ENCODE peak calls at places on chromosomes 13 and 19, in seven cellular contexts. P is heart right ventricle, M is colonic mucosa, H is fibroblast of lung, X is ascending aorta, V is HFF-Myc, T is cardiac fibroblast. F is an unnamed sample.

GRCh38 chr13:94550030-94550738 is 45.8 kb downstream of the TGDS start:
- DNase-seq in H (peak), M (no peak), X (no peak), V (peak), T (peak), P (no peak), F (no peak)

GRCh38 chr13:74771964-74772363 is 637.8 kb upstream of the KLF12 start:
- DNase-seq in P (no peak), X (no peak), V (no peak), T (peak), M (no peak), H (peak), F (no peak)

GRCh38 chr19:2042485-2043268 is 8.4 kb downstream of the MKNK2 start:
- DNase-seq in M (peak), T (no peak), X (no peak), P (peak), V (no peak), H (no peak), F (no peak)

GRCh38 chr13:69458013-69458412 is 649.6 kb upstream of the ATXN8OS start:
- DNase-seq in T (no peak), M (no peak), X (no peak), P (no peak), V (no peak), H (no peak), F (no peak)

GRCh38 chr19:861099-861755 is 1.8 kb downstream of the CFD start:
- DNase-seq in P (no peak), H (no peak), M (no peak), X (no peak), V (no peak), T (no peak), F (no peak)

GRCh38 chr13:67048084-67048792 is 181.9 kb downstream of the PCDH9 start:
- DNase-seq in P (no peak), M (no peak), T (peak), V (peak), X (no peak), H (peak), F (peak)

GRCh38 chr19:47049307-47049700 is 880 bp upstream of the TMEM160 start:
- DNase-seq in M (no peak), H (no peak), V (peak), T (peak), X (no peak), P (no peak), F (no peak)

GRCh38 chr19:47492571-47493377 is 8.8 kb upstream of the KPTN start:
- DNase-seq in X (no peak), P (no peak), M (no peak), T (no peak), V (no peak), H (no peak), F (no peak)

GRCh38 chr19:28523619-28524018 is 689.3 kb downstream of the UQCRFS1 start:
- DNase-seq in T (no peak), P (no peak), H (no peak), M (no peak), X (no peak), V (no peak), F (no peak)

GRCh38 chr19:46951236-46951986 is 68.2 kb upstream of the NPAS1 start:
- DNase-seq in M (peak), T (peak), X (no peak), V (no peak), P (no peak), H (peak), F (no peak)

DNA sequence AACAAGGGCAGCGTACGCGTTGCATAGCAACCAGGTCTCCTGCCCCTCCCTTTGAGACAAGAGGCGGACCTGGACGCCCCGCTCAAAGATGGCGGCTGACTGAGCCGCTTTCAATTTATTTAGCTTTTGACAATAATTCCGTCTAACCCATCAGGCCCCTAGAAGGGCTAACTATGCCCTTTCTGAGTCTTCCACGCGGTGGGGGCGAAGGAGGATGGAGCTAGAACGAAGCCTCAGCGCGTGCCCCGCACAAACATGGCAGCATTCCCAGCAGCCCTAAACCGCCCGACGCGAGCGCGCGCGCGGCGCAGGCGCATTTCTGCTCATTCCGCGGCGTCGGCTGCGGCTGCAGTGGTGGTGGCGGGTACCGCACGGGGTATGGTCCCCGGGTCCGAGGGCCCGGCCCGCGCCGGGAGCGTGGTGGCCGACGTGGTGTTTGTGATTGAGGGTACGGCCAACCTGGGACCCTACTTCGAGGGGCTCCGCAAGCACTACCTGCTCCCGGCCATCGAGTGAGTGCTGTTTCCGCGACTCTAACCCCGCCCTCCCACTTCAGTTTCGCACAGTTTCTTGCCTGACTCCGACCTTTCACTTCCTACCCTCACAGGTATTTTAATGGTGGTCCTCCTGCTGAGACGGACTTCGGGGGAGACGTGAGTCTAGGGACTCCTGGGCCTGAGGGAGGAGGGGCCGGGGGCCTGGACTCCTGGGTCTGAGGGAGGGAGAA is at the start of gene MED25:
- DNase-seq in X (peak), M (peak), P (peak), T (peak), H (peak), V (no peak), F (peak)
- TF ChIP-seq CTCF in X (peak), M (no peak), P (no peak), T (no peak), H (no peak), V (no peak), F (no peak)

GRCh38 chr19:6372594-6373095 is at the start of gene ALKBH7:
- DNase-seq in X (peak), H (peak), T (peak), M (peak), P (peak), V (peak), F (peak)
- TF ChIP-seq CTCF in X (no peak), H (no peak), T (no peak), M (no peak), P (no peak), V (no peak), F (no peak)

GRCh38 chr13:43132228-43132627 is 108.8 kb downstream of the DNAJC15 start:
- DNase-seq in X (no peak), M (peak), V (no peak), T (peak), H (peak), P (no peak), F (peak)
- TF ChIP-seq CTCF in X (no peak), M (no peak), V (no peak), T (peak), H (no peak), P (peak), F (peak)

GRCh38 chr19:50402544-50403301 is 16.0 kb upstream of the SPIB start:
- DNase-seq in P (no peak), H (no peak), M (no peak), X (no peak), T (no peak), V (no peak), F (no peak)

GRCh38 chr19:50410109-50410508 is 8.6 kb upstream of the SPIB start:
- DNase-seq in P (no peak), H (no peak), X (no peak), M (no peak), V (no peak), T (no peak), F (no peak)

GRCh38 chr19:50409347-50409746 is 9.4 kb upstream of the SPIB start:
- DNase-seq in M (no peak), X (no peak), H (no peak), T (no peak), V (no peak), P (no peak), F (no peak)

GRCh38 chr19:50406156-50406820 is 12.4 kb upstream of the SPIB start:
- DNase-seq in V (no peak), P (no peak), H (no peak), X (no peak), M (no peak), T (no peak), F (no peak)

GRCh38 chr19:50406829-50407228 is 11.9 kb upstream of the SPIB start:
- DNase-seq in V (no peak), X (no peak), M (no peak), H (no peak), T (no peak), P (no peak), F (no peak)
- TF ChIP-seq CTCF in V (no peak), X (no peak), M (no peak), H (no peak), T (no peak), P (no peak), F (no peak)

DNA sequence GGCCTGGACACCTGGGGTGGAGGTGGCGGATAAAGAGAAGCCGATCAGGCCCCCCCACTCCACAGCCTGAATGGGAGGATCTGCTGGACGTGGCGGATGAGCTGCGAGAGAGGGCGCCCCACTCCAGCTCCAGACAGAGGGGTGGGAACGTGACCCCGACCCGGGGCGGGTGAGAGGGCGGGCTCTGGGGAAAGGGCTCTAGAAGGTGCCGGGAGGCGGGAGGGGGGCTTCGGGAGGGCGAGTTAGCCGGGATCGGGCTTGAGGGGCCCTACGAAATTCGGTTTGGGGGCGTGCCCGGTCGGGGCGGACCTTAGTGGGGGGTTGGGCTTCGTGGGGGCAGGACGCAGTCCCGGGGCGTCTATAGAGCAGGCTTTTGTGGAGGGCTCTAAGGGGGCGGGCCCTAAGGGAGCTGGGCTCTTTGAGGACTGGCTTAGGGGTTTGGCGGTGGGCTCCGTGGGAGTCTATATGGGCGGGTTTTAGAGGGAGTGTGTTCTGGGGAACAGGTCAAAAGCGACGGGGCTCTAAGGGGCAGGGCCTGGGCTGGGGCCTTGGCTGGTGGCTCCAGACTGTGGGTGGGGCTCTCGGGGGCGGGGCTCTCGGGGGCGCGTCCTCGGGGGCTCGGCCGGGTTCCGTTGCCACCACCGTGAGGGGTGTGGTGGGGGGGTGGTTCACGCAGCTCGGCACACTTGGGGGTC is 4.1 kb upstream of the NANOS3 start:
- DNase-seq in T (no peak), P (peak), X (no peak), V (no peak), H (no peak), M (peak), F (peak)
- TF ChIP-seq CTCF in T (no peak), P (no peak), X (no peak), V (no peak), H (no peak), M (no peak), F (peak)

GRCh38 chr19:41937976-41938375 is 9.7 kb upstream of the ERFL start:
- DNase-seq in X (no peak), V (no peak), T (no peak), H (no peak), M (no peak), P (no peak), F (no peak)
- TF ChIP-seq CTCF in X (no peak), V (no peak), T (no peak), H (no peak), M (no peak), P (no peak), F (no peak)

DNA sequence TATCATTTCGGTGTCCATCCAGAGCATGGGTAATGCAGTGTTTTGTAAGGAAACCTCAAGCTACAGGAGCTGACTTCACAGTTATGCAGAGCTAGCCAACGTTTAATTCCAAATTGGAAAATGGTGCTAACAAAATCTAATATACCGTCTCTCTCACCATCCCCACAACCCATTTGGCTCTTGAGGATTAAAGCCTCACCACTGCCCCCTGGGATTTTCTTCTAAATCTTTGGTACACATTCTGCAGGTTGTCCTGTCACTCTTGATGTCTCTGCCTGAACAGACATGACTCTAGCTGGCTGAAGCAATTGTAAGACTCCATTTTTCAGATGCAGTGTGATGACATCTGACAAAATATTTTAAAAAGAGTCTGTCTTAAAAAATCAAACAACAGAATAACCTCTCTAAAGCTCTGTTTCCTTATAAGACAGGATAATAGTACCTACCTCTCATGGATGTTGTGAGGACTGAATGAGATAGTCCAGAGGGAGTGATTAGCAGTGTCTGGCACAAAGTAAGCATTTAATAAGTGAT is 451.8 kb downstream of the SUCLA2 start:
- DNase-seq in P (no peak), T (no peak), M (no peak), X (no peak), V (no peak), H (no peak), F (no peak)
- TF ChIP-seq CTCF in P (no peak), T (no peak), M (no peak), X (no peak), V (no peak), H (peak), F (no peak)

GRCh38 chr19:52351512-52351911 is 15.5 kb downstream of the ZNF610 start:
- DNase-seq in X (no peak), V (no peak), H (no peak), T (no peak), M (no peak), P (no peak), F (no peak)
- TF ChIP-seq CTCF in X (no peak), V (no peak), H (no peak), T (no peak), M (no peak), P (no peak), F (peak)